ENCODE peak calls at places on chromosome 22, in ten cellular contexts. One of them, this sample, is unnamed.

GRCh38 chr22:29715240-29715639 is 4.6 kb upstream of the CABP7 start:
- DNase-seq in Calu3: no peak
- DNase-seq in GM13976: no peak
- DNase-seq in AG10803: no peak
- DNase-seq in RWPE1: no peak
- DNase-seq in OCI-LY7: no peak
- DNase-seq in GM12865: no peak
- DNase-seq in DND-41: no peak
- DNase-seq in left ventricle myocardium inferior: no peak
- DNase-seq in A549: no peak
- DNase-seq in this sample: no peak

GRCh38 chr22:43897751-43898261 is 6.0 kb upstream of the PNPLA5 start:
- DNase-seq in Calu3: peak; percentile 33
- DNase-seq in GM13976: no peak
- DNase-seq in AG10803: peak; percentile 68
- DNase-seq in RWPE1: peak; percentile 31
- DNase-seq in OCI-LY7: no peak
- DNase-seq in GM12865: no peak
- DNase-seq in DND-41: no peak
- DNase-seq in left ventricle myocardium inferior: no peak
- DNase-seq in A549: no peak
- DNase-seq in this sample: no peak

GRCh38 chr22:43006753-43007152 is 8.2 kb downstream of the PACSIN2 start:
- DNase-seq in Calu3: no peak
- DNase-seq in GM13976: no peak
- DNase-seq in AG10803: no peak
- DNase-seq in RWPE1: no peak
- DNase-seq in OCI-LY7: no peak
- DNase-seq in GM12865: no peak
- DNase-seq in DND-41: no peak
- DNase-seq in left ventricle myocardium inferior: no peak
- DNase-seq in A549: no peak
- DNase-seq in this sample: no peak

GRCh38 chr22:26981111-26981510 is 323.7 kb downstream of the MIAT start:
- DNase-seq in Calu3: no peak
- DNase-seq in GM13976: no peak
- DNase-seq in AG10803: no peak
- DNase-seq in RWPE1: no peak
- DNase-seq in OCI-LY7: no peak
- DNase-seq in GM12865: no peak
- DNase-seq in DND-41: no peak
- DNase-seq in left ventricle myocardium inferior: no peak
- DNase-seq in A549: no peak
- DNase-seq in this sample: no peak

GRCh38 chr22:17501679-17502285 is 61.5 kb upstream of the SLC25A18 start:
- DNase-seq in Calu3: peak; percentile 56
- DNase-seq in GM13976: peak; percentile 76
- DNase-seq in AG10803: peak; percentile 65
- DNase-seq in RWPE1: peak; percentile 46
- DNase-seq in OCI-LY7: peak; percentile 85
- DNase-seq in GM12865: peak; percentile 80
- DNase-seq in DND-41: peak; percentile 41
- DNase-seq in left ventricle myocardium inferior: no peak
- DNase-seq in A549: peak; percentile 33
- DNase-seq in this sample: peak; percentile 79

GRCh38 chr22:50014053-50014501 is 1.5 kb upstream of the IL17REL start:
- DNase-seq in Calu3: no peak
- DNase-seq in GM13976: no peak
- DNase-seq in AG10803: no peak
- DNase-seq in RWPE1: no peak
- DNase-seq in OCI-LY7: no peak
- DNase-seq in GM12865: no peak
- DNase-seq in DND-41: no peak
- DNase-seq in left ventricle myocardium inferior: peak; percentile 9
- DNase-seq in A549: no peak
- DNase-seq in this sample: no peak

GRCh38 chr22:29302681-29303465 is 3.6 kb upstream of the GAS2L1 start:
- DNase-seq in Calu3: no peak
- DNase-seq in GM13976: no peak
- DNase-seq in AG10803: no peak
- DNase-seq in RWPE1: no peak
- DNase-seq in OCI-LY7: no peak
- DNase-seq in GM12865: no peak
- DNase-seq in DND-41: no peak
- DNase-seq in left ventricle myocardium inferior: no peak
- DNase-seq in A549: no peak
- DNase-seq in this sample: peak; percentile 23

GRCh38 chr22:21041937-21042336 is 3.8 kb upstream of the LRRC74B start:
- DNase-seq in Calu3: no peak
- DNase-seq in GM13976: no peak
- DNase-seq in AG10803: peak; percentile 35
- DNase-seq in RWPE1: no peak
- DNase-seq in OCI-LY7: no peak
- DNase-seq in GM12865: no peak
- DNase-seq in DND-41: no peak
- DNase-seq in left ventricle myocardium inferior: no peak
- DNase-seq in A549: no peak
- DNase-seq in this sample: peak; percentile 17

GRCh38 chr22:49960159-49960966 is at the start of gene PIM3:
- DNase-seq in Calu3: peak; percentile 95
- DNase-seq in GM13976: peak; percentile 98
- DNase-seq in AG10803: peak; percentile 97
- DNase-seq in RWPE1: peak; percentile 83
- DNase-seq in OCI-LY7: peak; percentile 99
- DNase-seq in GM12865: peak; percentile 98
- DNase-seq in DND-41: peak; percentile 95
- DNase-seq in left ventricle myocardium inferior: peak; percentile 94
- DNase-seq in A549: peak; percentile 90
- DNase-seq in this sample: peak; percentile 96

GRCh38 chr22:26172389-26172990 is 3.2 kb downstream of the SEZ6L start:
- DNase-seq in Calu3: peak; percentile 73
- DNase-seq in GM13976: peak; percentile 54
- DNase-seq in AG10803: peak; percentile 22
- DNase-seq in RWPE1: peak; percentile 22
- DNase-seq in OCI-LY7: peak; percentile 45
- DNase-seq in GM12865: peak; percentile 57
- DNase-seq in DND-41: peak; percentile 39
- DNase-seq in left ventricle myocardium inferior: no peak
- DNase-seq in A549: peak; percentile 22
- DNase-seq in this sample: peak; percentile 18

GRCh38 chr22:40009231-40009769 is 14.5 kb downstream of the FAM83F start:
- DNase-seq in Calu3: no peak
- DNase-seq in GM13976: no peak
- DNase-seq in AG10803: no peak
- DNase-seq in RWPE1: no peak
- DNase-seq in OCI-LY7: no peak
- DNase-seq in GM12865: no peak
- DNase-seq in DND-41: no peak
- DNase-seq in left ventricle myocardium inferior: no peak
- DNase-seq in A549: no peak
- DNase-seq in this sample: no peak

GRCh38 chr22:37319469-37319868 is 37.2 kb downstream of the CYTH4 start:
- DNase-seq in Calu3: no peak
- DNase-seq in GM13976: no peak
- DNase-seq in AG10803: no peak
- DNase-seq in RWPE1: no peak
- DNase-seq in OCI-LY7: no peak
- DNase-seq in GM12865: no peak
- DNase-seq in DND-41: no peak
- DNase-seq in left ventricle myocardium inferior: no peak
- DNase-seq in A549: no peak
- DNase-seq in this sample: no peak

GRCh38 chr22:37316875-37317371 is 34.6 kb downstream of the CYTH4 start:
- DNase-seq in Calu3: peak; percentile 92
- DNase-seq in GM13976: peak; percentile 93
- DNase-seq in AG10803: peak; percentile 78
- DNase-seq in RWPE1: peak; percentile 88
- DNase-seq in OCI-LY7: peak; percentile 84
- DNase-seq in GM12865: peak; percentile 87
- DNase-seq in DND-41: peak; percentile 65
- DNase-seq in left ventricle myocardium inferior: peak; percentile 69
- DNase-seq in A549: peak; percentile 84
- DNase-seq in this sample: peak; percentile 94

GRCh38 chr22:37317698-37318210 is 35.4 kb downstream of the CYTH4 start:
- DNase-seq in Calu3: no peak
- DNase-seq in GM13976: no peak
- DNase-seq in AG10803: no peak
- DNase-seq in RWPE1: no peak
- DNase-seq in OCI-LY7: no peak
- DNase-seq in GM12865: no peak
- DNase-seq in DND-41: no peak
- DNase-seq in left ventricle myocardium inferior: no peak
- DNase-seq in A549: no peak
- DNase-seq in this sample: no peak

GRCh38 chr22:37316405-37316804 is 34.1 kb downstream of the CYTH4 start:
- DNase-seq in Calu3: no peak
- DNase-seq in GM13976: no peak
- DNase-seq in AG10803: no peak
- DNase-seq in RWPE1: no peak
- DNase-seq in OCI-LY7: no peak
- DNase-seq in GM12865: no peak
- DNase-seq in DND-41: no peak
- DNase-seq in left ventricle myocardium inferior: no peak
- DNase-seq in A549: no peak
- DNase-seq in this sample: no peak

GRCh38 chr22:37318255-37319109 is 36.2 kb downstream of the CYTH4 start:
- DNase-seq in Calu3: no peak
- DNase-seq in GM13976: no peak
- DNase-seq in AG10803: no peak
- DNase-seq in RWPE1: no peak
- DNase-seq in OCI-LY7: no peak
- DNase-seq in GM12865: no peak
- DNase-seq in DND-41: no peak
- DNase-seq in left ventricle myocardium inferior: no peak
- DNase-seq in A549: no peak
- DNase-seq in this sample: no peak
- TF ChIP-seq CTCF in Calu3: no peak
- TF ChIP-seq CTCF in GM13976: no peak
- TF ChIP-seq CTCF in AG10803: no peak
- TF ChIP-seq CTCF in RWPE1: no peak
- TF ChIP-seq CTCF in OCI-LY7: no peak
- TF ChIP-seq CTCF in GM12865: no peak
- TF ChIP-seq CTCF in DND-41: no peak
- TF ChIP-seq CTCF in left ventricle myocardium inferior: no peak
- TF ChIP-seq CTCF in A549: peak; percentile 28
- TF ChIP-seq CTCF in this sample: no peak

GRCh38 chr22:36991220-36991619 is 28.0 kb downstream of the TST start:
- DNase-seq in Calu3: no peak
- DNase-seq in GM13976: no peak
- DNase-seq in AG10803: no peak
- DNase-seq in RWPE1: no peak
- DNase-seq in OCI-LY7: no peak
- DNase-seq in GM12865: no peak
- DNase-seq in DND-41: no peak
- DNase-seq in left ventricle myocardium inferior: no peak
- DNase-seq in A549: no peak
- DNase-seq in this sample: no peak
- TF ChIP-seq CTCF in Calu3: peak; percentile 7
- TF ChIP-seq CTCF in GM13976: no peak
- TF ChIP-seq CTCF in AG10803: no peak
- TF ChIP-seq CTCF in RWPE1: no peak
- TF ChIP-seq CTCF in OCI-LY7: no peak
- TF ChIP-seq CTCF in GM12865: no peak
- TF ChIP-seq CTCF in DND-41: no peak
- TF ChIP-seq CTCF in left ventricle myocardium inferior: no peak
- TF ChIP-seq CTCF in A549: no peak
- TF ChIP-seq CTCF in this sample: no peak

DNA sequence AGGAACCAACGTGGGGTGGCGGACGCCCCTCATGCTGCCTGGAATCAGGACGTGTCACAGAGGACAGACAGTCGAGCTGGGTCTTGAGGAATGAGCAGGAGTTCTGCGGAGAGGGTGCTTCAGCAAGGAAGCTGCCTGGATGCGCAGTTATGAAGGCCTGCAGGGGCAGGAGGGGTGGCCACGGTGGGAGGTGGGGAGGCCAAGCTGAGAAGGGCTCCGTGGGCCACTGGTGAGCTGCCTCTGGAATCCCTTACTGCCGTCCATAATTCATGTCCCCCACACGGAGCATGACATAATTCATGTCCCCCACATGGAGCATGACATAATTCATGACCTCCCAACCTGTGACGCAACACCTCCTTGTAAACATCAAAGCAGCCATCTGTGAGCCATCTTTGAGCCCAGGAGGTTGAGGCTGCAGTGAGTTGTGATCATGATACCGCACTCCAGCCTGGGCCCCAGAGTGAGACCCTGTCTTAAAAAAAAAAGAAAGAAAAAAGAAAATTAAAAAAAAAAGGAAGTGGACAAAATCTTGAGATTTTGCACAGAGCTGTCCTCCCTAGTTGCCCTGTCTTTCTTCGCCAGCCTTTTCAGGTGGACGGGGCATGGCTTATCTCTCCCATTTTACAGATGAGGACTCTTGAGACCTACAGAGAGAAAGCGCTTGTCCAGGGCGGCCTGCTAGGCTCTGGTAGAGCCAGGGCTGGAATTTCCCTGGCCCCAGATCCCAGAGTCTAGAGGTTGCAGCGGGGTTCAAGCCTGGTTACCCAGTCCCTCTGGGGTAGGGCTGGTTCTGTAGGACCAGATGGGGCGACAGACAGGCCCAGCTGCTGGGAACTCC is 24.3 kb upstream of the PICK1 start:
- DNase-seq in Calu3: no peak
- DNase-seq in GM13976: no peak
- DNase-seq in AG10803: peak; percentile 68
- DNase-seq in RWPE1: no peak
- DNase-seq in OCI-LY7: no peak
- DNase-seq in GM12865: no peak
- DNase-seq in DND-41: no peak
- DNase-seq in left ventricle myocardium inferior: no peak
- DNase-seq in A549: no peak
- DNase-seq in this sample: peak; percentile 62
- TF ChIP-seq CTCF in Calu3: no peak
- TF ChIP-seq CTCF in GM13976: no peak
- TF ChIP-seq CTCF in AG10803: no peak
- TF ChIP-seq CTCF in RWPE1: no peak
- TF ChIP-seq CTCF in OCI-LY7: no peak
- TF ChIP-seq CTCF in GM12865: no peak
- TF ChIP-seq CTCF in DND-41: no peak
- TF ChIP-seq CTCF in left ventricle myocardium inferior: no peak
- TF ChIP-seq CTCF in A549: no peak
- TF ChIP-seq CTCF in this sample: no peak

DNA sequence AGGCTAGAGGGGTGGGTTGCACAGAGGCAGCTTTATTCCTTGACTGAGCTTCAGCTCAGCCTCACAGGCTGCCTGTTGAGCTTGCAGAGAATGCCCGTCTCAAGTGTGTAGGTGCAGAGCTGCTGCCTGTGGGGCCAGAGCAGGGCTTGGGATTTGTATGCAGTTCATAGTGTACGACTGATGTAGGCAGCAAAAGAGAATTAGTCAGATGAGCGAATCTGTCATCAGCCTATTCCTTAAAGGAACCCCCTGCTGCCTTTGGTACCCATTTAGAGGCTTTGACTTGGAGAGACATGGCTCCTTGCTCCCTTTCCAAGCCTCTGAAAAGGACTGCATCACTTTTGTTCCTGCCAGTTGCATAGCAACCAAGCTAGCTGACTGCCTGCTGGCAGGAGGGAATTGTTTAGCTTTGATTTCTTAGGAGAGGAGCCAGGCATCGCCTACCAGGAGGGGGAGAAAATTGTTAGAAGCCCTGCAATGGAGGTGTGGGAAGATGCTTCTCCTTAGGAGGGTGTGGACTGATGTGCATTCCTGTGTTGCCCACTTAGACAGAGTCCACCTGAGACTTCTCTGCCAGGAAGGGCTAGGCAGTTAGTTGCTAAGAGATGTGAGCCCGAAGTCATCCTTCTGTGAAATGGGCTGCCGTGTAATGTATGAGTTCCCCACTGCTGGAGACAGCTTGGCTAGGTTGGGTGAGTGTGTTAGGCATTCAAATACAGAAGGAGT is 10.9 kb downstream of the ACO2 start:
- DNase-seq in Calu3: no peak
- DNase-seq in GM13976: no peak
- DNase-seq in AG10803: peak; percentile 54
- DNase-seq in RWPE1: no peak
- DNase-seq in OCI-LY7: no peak
- DNase-seq in GM12865: no peak
- DNase-seq in DND-41: no peak
- DNase-seq in left ventricle myocardium inferior: no peak
- DNase-seq in A549: no peak
- DNase-seq in this sample: peak; percentile 12
- TF ChIP-seq CTCF in Calu3: no peak
- TF ChIP-seq CTCF in GM13976: no peak
- TF ChIP-seq CTCF in AG10803: no peak
- TF ChIP-seq CTCF in RWPE1: no peak
- TF ChIP-seq CTCF in OCI-LY7: no peak
- TF ChIP-seq CTCF in GM12865: no peak
- TF ChIP-seq CTCF in DND-41: no peak
- TF ChIP-seq CTCF in left ventricle myocardium inferior: no peak
- TF ChIP-seq CTCF in A549: no peak
- TF ChIP-seq CTCF in this sample: no peak

This sample was measured in MCF 10A.